ENCODE peak calls at places on chromosomes 6 and 20, in ten cellular contexts. O, H, C, Y, S, T, W, B, M and D are unnamed samples.

GRCh38 chr6:79522609-79523008 is 14.6 kb downstream of the LCA5 start:
- DNase-seq in B (no peak), C (no peak), T (no peak), H (no peak), W (no peak), O (no peak), S (no peak), Y (no peak), M (no peak), D (no peak)

GRCh38 chr6:166236586-166236985 is 68.9 kb upstream of the TBXT start:
- DNase-seq in O (no peak), W (no peak), S (no peak), Y (no peak), M (no peak), T (no peak), H (no peak), B (no peak), C (no peak), D (no peak)

GRCh38 chr6:167152858-167153257 is 4.9 kb downstream of the GPR31 start:
- DNase-seq in O (no peak), M (no peak), B (no peak), C (no peak), H (no peak), W (no peak), S (no peak), Y (peak), T (no peak), D (no peak)

GRCh38 chr6:135901776-135902524 is 50.4 kb downstream of the PDE7B start:
- DNase-seq in S (no peak), M (no peak), T (no peak), H (peak), Y (peak), B (peak), O (no peak), C (no peak), W (no peak), D (peak)

GRCh38 chr20:50328161-50328979 is 137.7 kb downstream of the CEBPB start:
- DNase-seq in M (no peak), S (no peak), H (no peak), C (no peak), B (no peak), T (no peak), Y (no peak), O (no peak), W (no peak), D (no peak)

GRCh38 chr6:168412456-168412855 is 28.5 kb upstream of the SMOC2 start:
- DNase-seq in S (no peak), O (no peak), B (no peak), W (no peak), Y (no peak), C (no peak), T (no peak), H (no peak), M (no peak), D (no peak)

GRCh38 chr6:84243240-84243639 is 15.8 kb upstream of the CEP162 start:
- DNase-seq in Y (no peak), O (no peak), H (no peak), M (no peak), C (no peak), W (no peak), B (no peak), S (no peak), T (no peak), D (no peak)

GRCh38 chr6:14359438-14359837 is 241.9 kb downstream of the CD83 start:
- DNase-seq in O (no peak), C (no peak), M (no peak), S (no peak), Y (no peak), W (no peak), B (no peak), H (no peak), T (no peak), D (no peak)

GRCh38 chr20:31908424-31908823 is 38.0 kb downstream of the TTLL9 start:
- DNase-seq in S (no peak), Y (no peak), B (no peak), O (no peak), M (no peak), W (no peak), C (no peak), T (no peak), H (no peak), D (peak)

GRCh38 chr20:12570371-12570770 is 438.4 kb upstream of the SPTLC3 start:
- DNase-seq in W (peak), H (peak), Y (no peak), S (peak), B (no peak), O (no peak), C (no peak), T (no peak), M (peak), D (peak)